ENCODE peak calls at places on chromosomes 5 and 9, in eight cellular contexts. D, T, F, J, K, W, P and V are unnamed samples.

GRCh38 chr5:137315534-137316345 is 183.4 kb downstream of the SPOCK1 start:
- DNase-seq in J (no peak), F (no peak), P (no peak), T (peak; percentile 40), W (no peak), K (no peak), D (no peak), V (no peak)

GRCh38 chr5:34474573-34475021 is 181.5 kb upstream of the RAI14 start:
- DNase-seq in D (no peak), W (no peak), T (peak; percentile 72), P (peak; percentile 49), K (no peak), F (peak; percentile 54), J (no peak), V (no peak)

GRCh38 chr5:9622891-9623547 is 7.1 kb downstream of the TAS2R1 start:
- DNase-seq in K (no peak), W (no peak), T (peak; percentile 38), J (no peak), F (no peak), D (no peak), P (no peak), V (no peak)

GRCh38 chr5:4862500-4862899 is 277.6 kb upstream of the ADAMTS16 start:
- DNase-seq in T (peak; percentile 60), P (peak; percentile 41), K (no peak), W (no peak), F (no peak), J (no peak), D (no peak), V (no peak)

GRCh38 chr5:141515141-141515540 is 26.3 kb downstream of the PCDHGC5 start:
- DNase-seq in T (no peak), F (no peak), P (no peak), K (no peak), J (no peak), W (no peak), D (no peak), V (no peak)

GRCh38 chr9:97564291-97565175 is 63.1 kb downstream of the TMOD1 start:
- DNase-seq in F (no peak), T (peak; percentile 71), K (no peak), W (peak; percentile 49), D (no peak), J (no peak), P (no peak), V (no peak)

GRCh38 chr5:38613992-38614836 is 57.8 kb upstream of the LIFR start:
- DNase-seq in F (no peak), T (no peak), P (no peak), J (no peak), D (no peak), K (no peak), W (no peak), V (no peak)

GRCh38 chr9:109653470-109653869 is 126.5 kb upstream of the PALM2AKAP2 start:
- DNase-seq in D (no peak), T (no peak), J (no peak), K (no peak), F (no peak), W (no peak), P (no peak), V (no peak)

GRCh38 chr9:19161257-19162025 is 34.1 kb upstream of the PLIN2 start:
- DNase-seq in P (no peak), J (no peak), K (no peak), T (peak; percentile 99), D (peak; percentile 61), F (no peak), W (peak; percentile 57), V (no peak)